ENCODE peak calls at places on chromosome 22, in four cellular contexts. V is mucosa of descending colon, W is A549, A is ELR. B is an unnamed sample.

GRCh38 chr22:24201681-24202590 is 20.6 kb downstream of the SUSD2 start:
- DNase-seq in V (no peak), W (no peak), A (peak; percentile 65), B (no peak)

GRCh38 chr22:41482319-41482935 is 13.5 kb downstream of the ACO2 start:
- DNase-seq in V (no peak), W (no peak), A (peak; percentile 15), B (no peak)

GRCh38 chr22:37544955-37545702 is 15.2 kb upstream of the CDC42EP1 start:
- DNase-seq in V (peak; percentile 92), W (peak; percentile 62), A (peak; percentile 81), B (peak; percentile 88)

GRCh38 chr22:30575011-30575671 is 676 bp upstream of the GAL3ST1 start:
- DNase-seq in V (no peak), W (no peak), A (no peak), B (no peak)

GRCh38 chr22:46657996-46658947 is 38.1 kb downstream of the GRAMD4 start:
- DNase-seq in V (no peak), W (no peak), A (no peak), B (no peak)

GRCh38 chr22:19807161-19807913 is 46.8 kb downstream of the TBX1 start:
- DNase-seq in V (no peak), W (no peak), A (no peak), B (peak; percentile 50)

GRCh38 chr22:49208768-49209252 is 618.9 kb downstream of the BRD1 start:
- DNase-seq in V (no peak), W (no peak), A (no peak), B (no peak)

GRCh38 chr22:25898707-25899365 is 156.8 kb downstream of the MYO18B start:
- DNase-seq in V (no peak), W (no peak), A (peak; percentile 5), B (no peak)

GRCh38 chr22:25363474-25363873 is 144.0 kb downstream of the CRYBB2 start:
- DNase-seq in V (no peak), W (no peak), A (no peak), B (peak; percentile 14)

GRCh38 chr22:19942886-19943664 is 1.5 kb upstream of the TXNRD2 start:
- DNase-seq in V (peak; percentile 30), W (no peak), A (peak; percentile 87), B (no peak)

GRCh38 chr22:24432059-24432853 is 4.9 kb downstream of the ADORA2A start:
- DNase-seq in V (peak; percentile 75), W (no peak), A (peak; percentile 42), B (peak; percentile 90)

GRCh38 chr22:46915978-46916730 is 153.7 kb downstream of the TBC1D22A start:
- DNase-seq in V (no peak), W (no peak), A (no peak), B (no peak)

GRCh38 chr22:23268139-23268712 is 87.9 kb downstream of the BCR start:
- DNase-seq in V (no peak), W (no peak), A (no peak), B (no peak)

GRCh38 chr22:37338539-37339246 is 56.4 kb downstream of the CYTH4 start:
- DNase-seq in V (no peak), W (no peak), A (no peak), B (no peak)

GRCh38 chr22:50665212-50665611 is 7.4 kb upstream of the SHANK3 start:
- DNase-seq in V (no peak), W (no peak), A (no peak), B (no peak)